ENCODE peak calls at places on chromosomes 13 and 19, in five cellular contexts. Z is esophagus squamous epithelium, Y is HFF-Myc, B is AG10803, N is neuronal stem cell. W is an unnamed sample.

GRCh38 chr13:113023217-113023597 is 54.2 kb downstream of the MCF2L start:
- DNase-seq in B (no peak), Y (no peak), Z (no peak), N (no peak), W (no peak)

GRCh38 chr19:5910638-5910907 is 3.5 kb upstream of the CAPS start:
- DNase-seq in Y (no peak), Z (no peak), B (no peak), N (no peak), W (no peak)

GRCh38 chr13:61734683-61735082 is 319.0 kb upstream of the PCDH20 start:
- DNase-seq in Z (no peak), Y (no peak), B (no peak), N (no peak), W (no peak)

GRCh38 chr19:459724-460511 is 915 bp downstream of the SHC2 start:
- DNase-seq in Z (no peak), B (peak), N (peak), Y (no peak), W (no peak)

GRCh38 chr13:78054152-78054551 is 135.5 kb upstream of the EDNRB start:
- DNase-seq in Y (no peak), Z (no peak), N (no peak), B (no peak), W (no peak)

GRCh38 chr19:458091-459042 is 2.5 kb downstream of the SHC2 start:
- DNase-seq in Z (no peak), Y (no peak), B (no peak), N (no peak), W (no peak)

GRCh38 chr13:113917096-113917495 is 53.2 kb upstream of the GAS6 start:
- DNase-seq in Z (no peak), B (no peak), N (no peak), Y (no peak), W (no peak)

GRCh38 chr19:39401549-39402416 is 4.9 kb upstream of the ZFP36 start:
- DNase-seq in Z (no peak), N (no peak), B (peak), Y (no peak), W (peak)

GRCh38 chr19:29326849-29327840 is 114.2 kb upstream of the UQCRFS1 start:
- DNase-seq in Z (no peak), N (no peak), B (no peak), Y (no peak), W (no peak)

GRCh38 chr13:32720026-32720425 is 133.8 kb downstream of the PDS5B start:
- DNase-seq in B (peak), N (no peak), Z (no peak), Y (no peak), W (no peak)

GRCh38 chr19:3866798-3867638 is 1.8 kb downstream of the ZFR2 start:
- DNase-seq in Z (no peak), N (no peak), B (no peak), Y (no peak), W (no peak)

GRCh38 chr19:48720251-48720612 is 707 bp upstream of the MAMSTR start:
- DNase-seq in Z (no peak), B (no peak), N (no peak), Y (no peak), W (no peak)
- H3K4me3 ChIP-seq in Z (no peak), B (peak), N (peak), Y (peak), W (peak)

GRCh38 chr13:40191186-40191980 is 475.1 kb downstream of the FOXO1 start:
- DNase-seq in Y (no peak), B (no peak), Z (no peak), N (no peak), W (no peak)
- H3K4me3 ChIP-seq in Y (no peak), B (no peak), Z (no peak), N (no peak), W (no peak)

DNA sequence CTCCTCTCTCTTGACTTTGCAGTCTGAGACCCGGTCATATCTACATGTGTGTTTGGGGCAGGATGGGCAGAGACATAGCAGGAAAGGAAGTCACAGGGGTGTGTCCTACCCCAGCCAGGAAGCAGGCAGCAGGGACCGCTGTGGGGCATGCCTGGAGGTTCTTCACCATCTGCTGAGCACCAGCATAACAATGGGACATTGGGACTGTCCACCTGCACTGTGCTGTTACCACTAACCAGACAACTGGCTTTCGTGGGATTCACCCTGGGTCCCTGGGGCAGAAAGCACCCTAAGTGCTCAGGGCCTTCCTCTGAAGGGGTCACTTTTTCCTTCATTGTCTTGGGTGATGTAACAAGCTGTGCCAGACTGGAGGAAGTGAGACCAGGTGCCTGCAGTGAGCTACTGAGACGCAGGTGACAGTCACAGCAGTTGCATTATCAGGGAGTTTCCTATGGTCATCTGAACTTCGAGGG is 2.6 kb upstream of the HAUS5 start:
- DNase-seq in Y (no peak), B (no peak), N (no peak), Z (no peak), W (no peak)
- H3K4me3 ChIP-seq in Y (no peak), B (no peak), N (no peak), Z (no peak), W (no peak)

DNA sequence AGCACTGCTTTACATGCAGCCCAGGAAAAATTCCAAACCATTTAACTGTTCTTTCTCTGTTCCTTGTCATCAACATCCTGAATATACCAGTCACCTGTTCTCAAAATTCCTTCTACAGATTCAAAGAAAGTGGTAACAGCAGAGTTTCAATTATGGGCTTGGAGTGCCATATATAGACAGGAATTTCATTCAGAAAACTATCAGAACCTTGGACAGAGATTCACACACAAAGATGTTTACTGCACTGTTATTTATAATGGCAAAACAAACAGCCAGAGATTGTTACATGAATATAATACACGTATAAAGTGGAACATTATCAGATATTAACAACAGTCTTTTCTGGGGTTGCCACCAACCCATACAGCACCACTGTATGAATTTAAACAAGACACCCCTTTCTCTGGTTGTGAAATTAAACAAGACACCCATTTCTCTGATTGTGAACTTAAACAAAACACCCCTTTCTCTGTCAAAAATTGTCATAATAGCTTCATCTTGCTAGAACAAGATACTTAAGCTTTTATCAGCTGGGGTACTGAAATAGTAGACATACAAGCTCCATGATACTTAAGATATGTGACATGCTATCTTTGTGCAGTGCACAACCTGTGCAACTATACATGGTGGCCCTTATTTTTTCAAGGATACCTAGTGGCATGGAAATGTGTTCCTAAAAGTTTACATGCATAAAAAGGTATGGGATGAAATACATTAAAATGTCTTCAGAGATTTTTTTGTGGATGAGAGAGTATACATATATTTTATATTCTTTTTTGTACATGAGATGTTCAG is 12.6 kb downstream of the CACNA1A start:
- DNase-seq in N (no peak), B (peak), Y (no peak), Z (no peak), W (no peak)
- H3K4me3 ChIP-seq in N (no peak), B (no peak), Y (no peak), Z (no peak), W (no peak)

DNA sequence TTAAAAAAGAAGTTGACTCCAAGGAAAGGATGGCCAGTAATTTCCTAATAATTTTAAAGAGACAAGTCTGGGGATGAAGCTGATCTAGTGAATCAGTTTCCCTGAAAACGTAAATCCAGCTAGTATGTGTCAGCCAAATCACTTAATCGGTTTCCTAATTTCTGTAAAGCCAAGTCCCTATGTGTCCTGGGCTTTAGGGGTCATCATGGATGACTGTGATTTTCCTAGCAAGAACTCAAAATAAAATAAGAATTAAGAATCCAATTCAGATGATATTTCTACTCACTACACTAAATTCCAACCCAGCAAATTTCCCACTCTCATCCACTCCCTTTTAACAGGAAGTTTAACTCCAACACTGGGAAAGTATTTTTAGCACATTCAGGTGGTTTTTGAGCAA is 35.8 kb downstream of the ELF1 start:
- DNase-seq in N (no peak), B (no peak), Z (no peak), Y (no peak), W (no peak)
- H3K4me3 ChIP-seq in N (no peak), B (no peak), Z (no peak), Y (no peak), W (no peak)

DNA sequence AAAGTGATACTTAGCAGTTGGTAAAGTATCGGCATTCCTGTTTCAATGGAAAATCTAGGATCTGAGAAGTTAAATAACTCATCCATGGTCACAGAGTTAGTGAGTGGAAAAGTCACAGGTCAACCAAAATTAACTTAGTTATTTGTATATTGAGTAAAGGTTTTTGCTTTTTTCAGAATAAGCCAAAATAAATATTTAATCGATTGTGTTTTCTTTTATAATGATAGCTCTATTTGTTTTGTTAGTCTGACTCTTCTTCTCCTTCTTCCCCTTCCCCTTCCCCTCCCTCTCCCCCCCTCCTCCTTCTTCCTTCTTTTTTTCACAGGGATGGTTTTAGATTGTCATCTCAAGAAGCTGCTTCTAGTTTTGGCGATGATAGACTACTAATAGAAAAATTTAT is 173.5 kb downstream of the PCCA start:
- DNase-seq in N (no peak), Z (no peak), B (no peak), Y (no peak), W (no peak)
- H3K4me3 ChIP-seq in N (no peak), Z (no peak), B (no peak), Y (no peak), W (no peak)

GRCh38 chr13:109729031-109729870 is 57.1 kb downstream of the IRS2 start:
- DNase-seq in N (peak), B (no peak), Y (no peak), Z (no peak), W (no peak)
- H3K4me3 ChIP-seq in N (no peak), B (no peak), Y (no peak), Z (no peak), W (no peak)